ENCODE peak calls at places on chromosomes 12 and 14, in four cellular contexts. Y is stimulated activated CD8-positive, alpha-beta memory T cell treated with anti-CD3 and anti-CD28 coated beads, Interleukin-2, amount 100 ng/mL, for 48 hours; S is mucosa of descending colon; G is GM12878. M is an unnamed sample.

GRCh38 chr12:12731785-12732184 is 14.6 kb downstream of the CDKN1B start:
- DNase-seq in S (no peak), G (no peak), Y (no peak), M (no peak)

GRCh38 chr12:10618338-10618987 is 5.1 kb upstream of the MAGOHB start:
- DNase-seq in S (no peak), G (no peak), Y (no peak), M (no peak)

GRCh38 chr12:47080725-47081502 is 1.2 kb upstream of the AMIGO2 start:
- DNase-seq in Y (peak; percentile 56), S (peak; percentile 83), G (no peak), M (peak; percentile 57)

GRCh38 chr12:96140110-96140509 is 54.1 kb upstream of the ELK3 start:
- DNase-seq in Y (no peak), G (no peak), S (no peak), M (no peak)

GRCh38 chr14:23042162-23042965 is at the start of gene PSMB11:
- DNase-seq in G (no peak), Y (no peak), S (no peak), M (no peak)

GRCh38 chr12:39613525-39613924 is 6.1 kb downstream of the ABCD2 start:
- DNase-seq in G (no peak), Y (no peak), S (no peak), M (no peak)

GRCh38 chr12:123149088-123149827 is 1.6 kb downstream of the PITPNM2 start:
- DNase-seq in G (no peak), Y (no peak), S (no peak), M (no peak)

GRCh38 chr14:74019743-74020142 is 594 bp downstream of the BBOF1 start:
- DNase-seq in Y (no peak), G (no peak), S (no peak), M (no peak)

GRCh38 chr12:89703768-89704167 is 4.9 kb downstream of the ATP2B1 start:
- DNase-seq in G (no peak), S (no peak), Y (no peak), M (no peak)

GRCh38 chr12:22121224-22121623 is 75.2 kb downstream of the CMAS start:
- DNase-seq in S (no peak), G (no peak), Y (no peak), M (no peak)